ENCODE peak calls at places on chromosomes 7 and 10, in ten cellular contexts. E is thoracic aorta; T is choroid plexus epithelial cell; I is tibial artery; S is endodermal cell; R is lower leg skin; U is kidney epithelial cell; Z is sigmoid colon; A is BJ; B is CD8-positive, alpha-beta T cell. N is an unnamed sample.

GRCh38 chr10:70537398-70538194 is 59.0 kb downstream of the PALD1 start:
- DNase-seq in Z (no peak), A (no peak), R (no peak), B (no peak), E (no peak), U (no peak), T (no peak), S (peak), I (no peak), N (no peak)

GRCh38 chr7:65746398-65746669 is 126.5 kb upstream of the VKORC1L1 start:
- DNase-seq in E (no peak), A (no peak), B (no peak), Z (no peak), S (no peak), T (peak), R (no peak), U (no peak), I (no peak), N (no peak)

GRCh38 chr10:34723746-34724145 is 91.3 kb downstream of the PARD3 start:
- DNase-seq in T (peak), R (peak), I (peak), B (no peak), E (no peak), S (no peak), Z (no peak), U (no peak), A (no peak), N (no peak)

GRCh38 chr7:68833442-68833841 is 764.8 kb upstream of the AUTS2 start:
- DNase-seq in T (no peak), R (no peak), E (no peak), I (no peak), S (no peak), U (no peak), B (no peak), Z (no peak), A (no peak), N (no peak)

GRCh38 chr10:88865281-88865876 is 13.7 kb upstream of the ANKRD22 start:
- DNase-seq in I (no peak), Z (no peak), R (no peak), A (no peak), B (no peak), S (no peak), U (no peak), E (no peak), T (peak), N (no peak)

GRCh38 chr7:142801601-142802295 is 31.0 kb downstream of the PRSS2 start:
- DNase-seq in B (no peak), I (no peak), Z (no peak), S (peak), R (no peak), U (no peak), A (no peak), E (no peak), T (no peak), N (no peak)

GRCh38 chr7:14761506-14762296 is 140.8 kb downstream of the DGKB start:
- DNase-seq in U (peak), Z (peak), B (no peak), T (peak), R (no peak), E (no peak), I (peak), S (peak), A (peak), N (peak)

GRCh38 chr10:17075510-17075909 is 54.1 kb downstream of the CUBN start:
- DNase-seq in I (peak), A (peak), S (no peak), B (no peak), R (no peak), U (peak), E (no peak), Z (no peak), T (peak), N (peak)

GRCh38 chr10:62217683-62218082 is 51.0 kb downstream of the RTKN2 start:
- DNase-seq in A (no peak), T (no peak), U (no peak), B (no peak), I (no peak), S (no peak), Z (no peak), E (no peak), R (no peak), N (no peak)

GRCh38 chr7:123558506-123558874 is 872 bp upstream of the NDUFA5 start:
- DNase-seq in R (no peak), U (no peak), T (no peak), B (no peak), I (no peak), A (no peak), S (no peak), Z (no peak), E (no peak), N (no peak)

GRCh38 chr10:58701398-58702135 is 188.9 kb downstream of the BICC1 start:
- DNase-seq in Z (no peak), T (peak), E (no peak), I (no peak), R (no peak), B (no peak), U (no peak), A (peak), S (no peak), N (peak)

GRCh38 chr10:77710759-77711682 is 73.4 kb upstream of the KCNMA1 start:
- DNase-seq in B (peak), E (no peak), S (peak), U (no peak), I (peak), Z (peak), R (peak), A (no peak), T (peak), N (no peak)

GRCh38 chr10:97789770-97790397 is 18.1 kb upstream of the SFRP5 start:
- DNase-seq in U (no peak), R (no peak), S (no peak), T (no peak), I (no peak), Z (no peak), B (no peak), A (no peak), E (no peak), N (no peak)

GRCh38 chr10:87706731-87707130 is 47.1 kb downstream of the PAPSS2 start:
- DNase-seq in T (no peak), A (no peak), B (no peak), I (no peak), Z (no peak), R (no peak), S (no peak), E (no peak), U (no peak), N (no peak)

GRCh38 chr10:94194256-94194655 is 168.5 kb downstream of the NOC3L start:
- DNase-seq in Z (no peak), U (peak), R (no peak), I (no peak), S (no peak), B (no peak), A (peak), E (no peak), T (peak), N (no peak)

GRCh38 chr10:101781655-101781983 is 1.6 kb downstream of the NPM3 start:
- DNase-seq in E (no peak), R (no peak), S (no peak), T (no peak), Z (peak), A (no peak), B (no peak), I (no peak), U (no peak), N (no peak)
- H3K4me3 ChIP-seq in E (no peak), R (no peak), S (peak), T (no peak), Z (no peak), A (no peak), B (no peak), I (no peak), U (no peak), N (no peak)

GRCh38 chr10:1962025-1962424 is 224.7 kb upstream of the ADARB2 start:
- DNase-seq in B (no peak), A (no peak), R (no peak), Z (no peak), U (no peak), S (peak), T (no peak), I (no peak), E (no peak), N (no peak)
- TF ChIP-seq CTCF in B (no peak), A (no peak), R (no peak), Z (no peak), U (peak), S (peak), T (no peak), I (no peak), E (no peak), N (no peak)

GRCh38 chr10:124075116-124075955 is 18.1 kb downstream of the CHST15 start:
- DNase-seq in S (no peak), T (no peak), E (no peak), R (no peak), A (no peak), B (no peak), U (no peak), I (no peak), Z (peak), N (no peak)
- H3K4me3 ChIP-seq in S (no peak), T (no peak), E (no peak), R (no peak), A (no peak), B (no peak), U (no peak), I (no peak), Z (no peak), N (no peak)

DNA sequence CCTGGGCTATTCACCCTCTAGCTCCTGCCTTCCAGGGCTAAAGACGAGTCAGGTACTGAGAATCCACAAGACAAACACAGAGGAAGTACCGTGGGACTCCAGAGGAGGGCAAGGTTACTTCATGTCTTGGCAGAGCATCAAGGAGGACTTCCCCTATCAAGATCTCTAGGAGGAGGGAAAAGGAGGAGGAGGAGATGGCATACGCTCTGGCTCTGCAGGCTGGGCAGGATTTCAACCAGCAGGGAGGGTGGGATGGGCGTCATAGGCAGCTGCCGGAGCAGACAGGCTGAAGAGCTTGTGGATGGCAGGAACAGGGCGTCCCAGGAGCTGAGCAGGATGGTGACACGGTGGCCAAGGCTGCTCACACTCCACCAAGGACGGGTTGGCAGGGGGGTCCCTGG is 21.3 kb downstream of the MDH2 start:
- DNase-seq in U (peak), T (peak), B (no peak), E (no peak), A (no peak), Z (peak), I (peak), R (no peak), S (peak), N (peak)
- TF ChIP-seq CTCF in U (peak), T (peak), B (no peak), E (no peak), A (peak), Z (no peak), I (no peak), R (no peak), S (peak), N (peak)

GRCh38 chr10:73743327-73743904 is 756 bp upstream of the SEC24C start:
- DNase-seq in U (no peak), Z (no peak), A (no peak), S (peak), I (no peak), B (no peak), E (no peak), R (no peak), T (no peak), N (no peak)
- H3K4me3 ChIP-seq in U (peak), Z (peak), A (peak), S (peak), I (peak), B (peak), E (peak), R (peak), T (peak), N (peak)

GRCh38 chr7:47038621-47039020 is 543.3 kb downstream of the TNS3 start:
- DNase-seq in S (peak), U (no peak), I (no peak), Z (no peak), T (no peak), R (no peak), E (no peak), A (no peak), B (no peak), N (no peak)
- TF ChIP-seq CTCF in S (peak), U (no peak), I (no peak), Z (no peak), T (no peak), R (no peak), E (no peak), A (no peak), B (no peak), N (no peak)

GRCh38 chr10:23422003-23422411 is 16.9 kb upstream of the OTUD1 start:
- DNase-seq in T (no peak), I (no peak), E (no peak), B (no peak), Z (no peak), S (no peak), R (no peak), A (no peak), U (peak), N (no peak)
- H3K4me3 ChIP-seq in T (no peak), I (no peak), E (no peak), B (no peak), Z (no peak), S (no peak), R (no peak), A (no peak), U (no peak), N (no peak)